ENCODE peak calls at places on chromosomes 3 and 15, in nine cellular contexts. X, Y, I, O, S, U, F, Z and Q are unnamed samples.

GRCh38 chr3:142850395-142851023 is 38.4 kb downstream of the PCOLCE2 start:
- DNase-seq in X (peak), Y (no peak), I (peak), O (peak), S (no peak), U (peak), F (no peak), Z (no peak), Q (peak)

GRCh38 chr3:149816986-149817385 is 4.0 kb downstream of the RNF13 start:
- DNase-seq in X (peak), Y (no peak), I (no peak), O (no peak), S (no peak), U (no peak), F (no peak), Z (no peak), Q (peak)

GRCh38 chr3:74614133-74614967 is at the start of gene CNTN3:
- DNase-seq in X (peak), Y (peak), I (no peak), O (no peak), S (no peak), U (no peak), F (peak), Z (peak), Q (no peak)

GRCh38 chr3:195186041-195186709 is 84.8 kb downstream of the XXYLT1 start:
- DNase-seq in X (no peak), Y (no peak), I (no peak), O (no peak), S (no peak), U (no peak), F (no peak), Z (no peak), Q (no peak)

GRCh38 chr3:194485471-194485875 is 1.3 kb downstream of the ATP13A3 start:
- DNase-seq in X (peak), Y (no peak), I (no peak), O (no peak), S (no peak), U (no peak), F (no peak), Z (no peak), Q (no peak)

GRCh38 chr15:62455441-62455921 is 290.4 kb upstream of the C2CD4B start:
- DNase-seq in X (no peak), Y (no peak), I (no peak), O (no peak), S (no peak), U (no peak), F (peak), Z (peak), Q (no peak)

GRCh38 chr15:91879148-91879547 is 25.6 kb downstream of the SLCO3A1 start:
- DNase-seq in X (no peak), Y (no peak), I (no peak), O (no peak), S (no peak), U (no peak), F (no peak), Z (no peak), Q (no peak)

GRCh38 chr3:94115482-94115881 is 52.6 kb downstream of the NSUN3 start:
- DNase-seq in X (peak), Y (no peak), I (no peak), O (peak), S (no peak), U (peak), F (no peak), Z (no peak), Q (no peak)

GRCh38 chr15:80317389-80318169 is 65.6 kb upstream of the CTXND1 start:
- DNase-seq in X (peak), Y (no peak), I (peak), O (peak), S (peak), U (peak), F (no peak), Z (peak), Q (peak)

GRCh38 chr3:196388946-196389345 is 43.3 kb downstream of the UBXN7 start:
- DNase-seq in X (peak), Y (no peak), I (no peak), O (no peak), S (no peak), U (no peak), F (no peak), Z (no peak), Q (no peak)

GRCh38 chr3:5188419-5189405 is 1.2 kb downstream of the EDEM1 start:
- DNase-seq in X (peak), Y (peak), I (peak), O (no peak), S (no peak), U (no peak), F (no peak), Z (no peak), Q (no peak)

GRCh38 chr3:52053307-52054304 is 2.8 kb downstream of the DUSP7 start:
- DNase-seq in X (peak), Y (no peak), I (no peak), O (no peak), S (peak), U (no peak), F (no peak), Z (no peak), Q (no peak)

GRCh38 chr15:71011503-71012155 is 103.6 kb upstream of the THSD4 start:
- DNase-seq in X (peak), Y (no peak), I (peak), O (peak), S (peak), U (peak), F (no peak), Z (no peak), Q (no peak)

GRCh38 chr3:190155752-190156151 is 35.1 kb upstream of the P3H2 start:
- DNase-seq in X (no peak), Y (no peak), I (no peak), O (no peak), S (peak), U (no peak), F (no peak), Z (no peak), Q (no peak)
- H3K4me3 ChIP-seq in X (no peak), Y (no peak), I (no peak), O (no peak), S (no peak), U (no peak), F (no peak), Z (no peak), Q (no peak)

DNA sequence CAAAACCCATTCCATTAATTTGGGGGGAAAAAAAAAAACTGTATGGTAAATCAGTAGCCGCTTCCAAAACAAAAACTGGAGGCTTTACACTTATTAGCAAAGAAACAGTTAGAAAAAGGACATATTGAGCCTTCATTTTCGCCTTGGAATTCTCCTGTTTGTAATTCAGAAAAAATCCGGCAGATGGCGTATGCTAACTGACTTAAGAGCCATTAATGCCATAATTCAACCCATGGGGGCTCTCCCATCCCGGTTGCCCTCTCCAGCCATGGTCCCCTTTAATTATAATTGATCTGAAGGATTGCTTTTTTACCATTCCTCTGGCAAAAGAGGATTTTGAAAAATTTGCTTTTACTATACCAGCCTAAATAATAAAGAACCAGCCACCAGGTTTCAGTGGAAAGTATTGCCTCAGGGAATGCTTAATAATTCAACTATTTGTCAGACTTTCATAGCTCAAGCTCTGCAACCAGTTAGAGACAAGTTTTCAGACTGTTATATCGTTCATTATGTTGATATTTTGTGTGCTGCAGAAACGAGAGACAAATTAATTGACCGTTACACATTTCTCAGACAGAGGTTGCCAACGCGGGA is 9.4 kb upstream of the RPL24 start:
- DNase-seq in X (peak), Y (no peak), I (peak), O (no peak), S (peak), U (no peak), F (no peak), Z (no peak), Q (no peak)
- TF ChIP-seq CTCF in X (peak), Y (peak), I (peak), O (peak), S (no peak), U (peak), F (peak), Z (peak), Q (peak)

DNA sequence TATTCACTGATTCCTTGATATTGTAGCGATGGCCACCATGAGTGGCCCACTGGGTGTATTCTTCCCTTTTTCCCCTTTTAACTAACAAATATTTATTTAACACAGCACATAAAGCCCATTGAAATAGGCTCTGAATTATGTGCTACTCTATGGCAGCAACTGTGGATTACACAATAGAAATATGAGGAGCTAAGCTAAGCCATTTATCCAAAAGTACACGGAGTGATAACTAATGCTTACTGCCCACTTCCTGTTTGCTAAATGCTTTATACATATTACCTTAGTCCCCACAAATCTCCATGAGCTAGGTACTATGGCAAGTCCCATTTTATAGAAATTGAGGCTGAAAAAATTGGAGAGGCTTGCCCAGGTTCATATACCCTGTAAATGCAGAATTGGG is 17.9 kb downstream of the ILDR1 start:
- DNase-seq in X (no peak), Y (no peak), I (no peak), O (no peak), S (no peak), U (no peak), F (no peak), Z (no peak), Q (no peak)
- H3K4me3 ChIP-seq in X (no peak), Y (no peak), I (no peak), O (no peak), S (no peak), U (no peak), F (no peak), Z (no peak), Q (no peak)

GRCh38 chr3:33023176-33024136 is 72.0 kb downstream of the CCR4 start:
- DNase-seq in X (no peak), Y (no peak), I (no peak), O (no peak), S (no peak), U (no peak), F (no peak), Z (no peak), Q (no peak)
- TF ChIP-seq CTCF in X (no peak), Y (no peak), I (no peak), O (no peak), S (no peak), U (no peak), F (no peak), Z (no peak), Q (no peak)